ENCODE peak calls at places on chromosomes 13 and 19, in ten cellular contexts. H, V, T, Z, Q, L, X, B, R and I are unnamed samples.

GRCh38 chr13:31352467-31352866 is 152.7 kb downstream of the B3GLCT start:
- DNase-seq in B (no peak), Z (no peak), T (no peak), Q (no peak), L (no peak), V (no peak), H (no peak), X (no peak), R (no peak), I (no peak)

GRCh38 chr19:39070888-39071287 is 13.3 kb upstream of the ACP7 start:
- DNase-seq in B (no peak), H (no peak), V (no peak), Z (peak; percentile 64), X (no peak), R (no peak), L (no peak), Q (no peak), T (no peak), I (no peak)

GRCh38 chr13:110327036-110327790 is 20.1 kb downstream of the COL4A2 start:
- DNase-seq in H (no peak), B (no peak), Z (no peak), V (no peak), R (no peak), T (no peak), X (no peak), Q (peak; percentile 43), L (no peak), I (peak; percentile 40)

GRCh38 chr19:53775524-53775923 is 48.6 kb downstream of the NLRP12 start:
- DNase-seq in B (no peak), T (no peak), Z (no peak), Q (no peak), X (no peak), R (no peak), V (no peak), L (no peak), H (no peak), I (no peak)

GRCh38 chr13:42478531-42479156 is 95.3 kb upstream of the TNFSF11 start:
- DNase-seq in H (no peak), V (no peak), T (no peak), Z (peak; percentile 30), R (no peak), Q (peak; percentile 27), L (no peak), B (peak; percentile 50), X (peak; percentile 7), I (no peak)

GRCh38 chr13:98766716-98767115 is 14.2 kb upstream of the SLC15A1 start:
- DNase-seq in T (no peak), H (no peak), V (no peak), L (no peak), Q (no peak), R (no peak), Z (no peak), B (no peak), X (no peak), I (no peak)

GRCh38 chr13:73962284-73962683 is 171.9 kb downstream of the KLF12 start:
- DNase-seq in Z (no peak), V (no peak), L (no peak), B (no peak), R (no peak), Q (no peak), H (no peak), X (no peak), T (no peak), I (no peak)

GRCh38 chr13:87355451-87355850 is 315.7 kb upstream of the SLITRK5 start:
- DNase-seq in Z (no peak), V (no peak), L (no peak), B (no peak), T (no peak), X (no peak), R (no peak), Q (no peak), H (no peak), I (no peak)

DNA sequence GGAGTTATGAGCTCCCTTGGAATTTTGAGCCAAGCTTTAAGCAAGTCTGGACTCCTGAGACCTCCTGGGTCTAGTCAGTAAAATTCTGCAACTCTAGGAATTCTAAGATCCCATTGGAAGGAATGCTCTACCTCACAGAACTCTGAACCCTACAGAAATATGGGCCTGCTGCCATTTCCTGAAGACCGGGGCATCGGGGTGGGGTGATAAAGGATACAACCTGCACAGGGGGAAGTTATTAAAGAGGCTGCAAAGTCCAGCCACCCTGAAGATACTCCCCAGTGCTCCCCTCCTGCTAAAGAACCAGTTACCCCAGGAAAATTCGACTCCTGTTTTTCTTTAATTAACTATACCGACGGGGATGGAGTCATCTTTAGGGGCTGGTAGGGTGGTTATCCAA is 2.4 kb upstream of the PPP1R37 start:
- DNase-seq in R (no peak), X (no peak), T (no peak), L (no peak), V (no peak), B (no peak), Q (no peak), Z (no peak), H (no peak), I (no peak)
- TF ChIP-seq CTCF in R (no peak), X (no peak), T (no peak), L (no peak), V (no peak), B (no peak), Q (no peak), Z (no peak), H (no peak), I (no peak)

GRCh38 chr13:112697756-112698655 is 8.2 kb downstream of the ATP11A start:
- DNase-seq in B (no peak), X (no peak), T (no peak), Z (no peak), V (no peak), L (no peak), H (no peak), Q (no peak), R (peak; percentile 59), I (peak; percentile 3)

GRCh38 chr13:112702983-112703379 is 13.1 kb downstream of the ATP11A start:
- DNase-seq in Z (no peak), H (no peak), R (peak; percentile 25), B (no peak), L (no peak), X (no peak), Q (no peak), T (no peak), V (no peak), I (no peak)

GRCh38 chr13:112702341-112702982 is 12.6 kb downstream of the ATP11A start:
- DNase-seq in L (no peak), R (peak; percentile 44), H (no peak), X (no peak), Q (no peak), Z (no peak), V (no peak), T (no peak), B (no peak), I (no peak)

GRCh38 chr13:112699318-112699918 is 9.6 kb downstream of the ATP11A start:
- DNase-seq in T (no peak), X (no peak), L (no peak), V (no peak), Q (no peak), H (no peak), R (peak; percentile 46), B (no peak), Z (no peak), I (no peak)

DNA sequence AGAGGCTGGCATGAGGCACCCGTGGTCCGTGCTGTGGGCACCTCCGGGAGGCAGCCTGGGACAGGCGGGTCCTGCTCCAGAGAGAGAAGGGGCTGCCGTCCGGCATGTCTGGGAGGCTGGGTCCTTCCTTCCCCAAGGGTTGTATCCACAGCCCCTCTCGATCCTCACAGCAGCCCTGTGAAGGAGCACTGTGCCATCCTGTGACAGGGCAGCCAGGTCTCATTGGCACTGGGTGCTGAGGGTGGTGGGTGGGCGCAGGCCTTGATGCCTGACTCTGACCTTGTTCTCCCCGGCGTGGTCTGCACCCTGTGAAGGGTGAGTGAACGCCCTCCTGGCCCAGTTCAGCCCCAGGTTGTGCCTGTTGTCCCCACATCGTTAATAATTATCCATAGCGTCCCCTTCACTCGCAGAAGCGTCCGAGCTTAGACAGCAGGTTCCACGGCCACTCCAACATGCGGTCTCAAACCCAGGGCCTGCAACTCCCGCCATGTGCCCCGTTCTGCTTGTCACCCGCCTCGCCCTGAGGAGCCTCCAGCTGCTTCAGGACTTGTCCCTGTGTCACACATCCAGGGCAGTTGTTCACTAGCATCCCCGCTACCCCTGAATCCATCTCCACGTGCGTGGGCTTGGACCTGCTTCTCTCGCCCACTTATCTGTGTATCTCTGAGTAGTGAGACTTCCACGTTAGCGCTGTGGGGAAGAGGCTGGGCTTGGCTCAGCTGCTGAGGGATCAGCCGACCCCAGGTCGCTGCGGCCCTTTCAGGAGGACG is 10.6 kb downstream of the ATP11A start:
- DNase-seq in X (no peak), L (no peak), B (no peak), Z (no peak), H (no peak), R (peak; percentile 50), Q (no peak), T (no peak), V (no peak), I (peak; percentile 6)
- TF ChIP-seq CTCF in X (no peak), L (no peak), B (no peak), Z (no peak), H (no peak), R (no peak), Q (no peak), T (no peak), V (no peak), I (no peak)

DNA sequence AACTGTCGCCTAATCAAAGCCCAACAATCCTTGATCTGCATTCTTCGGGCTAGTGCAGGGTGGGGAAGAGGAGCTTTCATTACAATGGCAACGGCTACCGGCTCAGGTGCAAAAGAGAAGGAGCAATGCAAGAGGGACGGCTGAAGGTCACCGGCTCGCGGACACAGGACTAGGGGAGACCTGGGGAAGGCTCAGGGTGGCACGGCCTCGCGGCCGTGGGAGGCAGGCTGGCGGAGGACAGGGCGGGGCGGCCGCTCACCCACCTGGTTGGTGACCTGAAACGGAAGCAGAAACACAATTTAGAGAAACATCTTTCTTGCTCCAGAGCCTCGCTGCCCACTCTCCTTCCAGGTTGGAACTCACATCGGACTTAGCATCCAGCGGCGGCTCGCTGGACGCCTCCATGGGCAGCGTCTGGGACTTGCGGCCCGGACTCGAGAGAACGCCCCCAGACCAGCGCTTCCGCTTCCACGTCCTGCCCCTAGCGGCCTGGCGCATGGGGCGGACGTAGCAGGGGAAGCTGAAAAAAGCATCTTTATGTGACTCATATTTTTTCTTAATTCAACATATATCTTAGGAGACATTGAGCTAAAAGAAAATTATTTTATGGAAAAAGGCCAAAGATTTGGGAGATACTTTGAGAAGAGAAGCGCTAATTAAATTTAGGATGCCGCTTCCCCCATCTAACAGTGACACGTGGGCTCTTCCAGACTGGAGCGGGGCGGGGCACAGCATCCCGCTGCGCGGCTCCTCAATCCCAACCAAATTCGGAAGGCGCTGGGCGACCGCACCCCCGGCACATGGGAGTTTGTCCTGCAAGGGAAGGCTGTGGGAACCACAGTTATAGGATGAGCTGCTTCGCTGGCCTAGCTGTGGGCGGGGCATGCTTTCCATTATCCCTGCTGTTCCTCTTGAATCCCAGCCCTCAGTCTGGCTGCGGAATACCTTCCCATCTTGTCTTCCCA is at the start of gene COMMD6:
- DNase-seq in B (peak; percentile 85), L (peak; percentile 33), T (peak; percentile 77), Q (peak; percentile 92), V (no peak), Z (peak; percentile 93), H (peak; percentile 80), R (peak; percentile 93), X (peak; percentile 69), I (peak; percentile 67)
- TF ChIP-seq CTCF in B (no peak), L (peak; percentile 76), T (no peak), Q (peak; percentile 38), V (no peak), Z (no peak), H (peak; percentile 77), R (peak; percentile 91), X (peak; percentile 55), I (peak; percentile 41)

GRCh38 chr19:51632126-51632525 is 1.9 kb upstream of the SIGLEC5 start:
- DNase-seq in T (no peak), Q (no peak), Z (no peak), H (no peak), V (no peak), B (no peak), L (no peak), X (no peak), R (no peak), I (no peak)

GRCh38 chr19:51641648-51642047 is 5.0 kb downstream of the SIGLEC14 start:
- DNase-seq in B (no peak), V (no peak), H (no peak), L (no peak), X (no peak), Z (no peak), T (no peak), R (no peak), Q (no peak), I (no peak)

GRCh38 chr19:51640371-51640770 is 6.3 kb downstream of the SIGLEC14 start:
- DNase-seq in Q (no peak), X (no peak), R (no peak), H (no peak), V (no peak), Z (no peak), T (no peak), L (no peak), B (no peak), I (no peak)

GRCh38 chr19:51639916-51640315 is 6.7 kb downstream of the SIGLEC14 start:
- DNase-seq in X (no peak), L (no peak), Q (no peak), V (no peak), T (no peak), H (no peak), Z (no peak), R (no peak), B (no peak), I (no peak)

GRCh38 chr19:51637362-51637978 is 7.3 kb upstream of the SIGLEC5 start:
- DNase-seq in Q (no peak), L (no peak), H (no peak), T (peak; percentile 45), Z (peak; percentile 31), R (no peak), B (peak; percentile 38), X (no peak), V (no peak), I (no peak)
- TF ChIP-seq CTCF in Q (peak; percentile 49), L (no peak), H (peak; percentile 29), T (peak; percentile 63), Z (peak; percentile 41), R (no peak), B (peak; percentile 36), X (peak; percentile 49), V (peak; percentile 38), I (no peak)